ENCODE peak calls at places on chromosomes 2 and 18, in six cellular contexts. I is mesenchymal stem cell, Y is IMR-90, N is neuronal stem cell, O is mesendoderm, Z is H1. U is an unnamed sample.

GRCh38 chr2:49080681-49081080 is 73.6 kb downstream of the FSHR start:
- DNase-seq in I (no peak), Y (no peak), N (no peak), O (peak; percentile 25), Z (no peak), U (peak; percentile 53)

GRCh38 chr18:78725426-78725825 is 254.2 kb upstream of the SALL3 start:
- DNase-seq in I (no peak), Y (no peak), N (no peak), O (no peak), Z (no peak), U (no peak)

GRCh38 chr2:2271471-2271941 is 59.6 kb downstream of the MYT1L start:
- DNase-seq in I (no peak), Y (no peak), N (no peak), O (peak; percentile 65), Z (no peak), U (no peak)

GRCh38 chr2:68238955-68239822 is 13.1 kb downstream of the PPP3R1 start:
- DNase-seq in I (peak; percentile 78), Y (peak; percentile 49), N (no peak), O (no peak), Z (no peak), U (no peak)

GRCh38 chr2:239245872-239246701 is 154.7 kb downstream of the HDAC4 start:
- DNase-seq in I (no peak), Y (no peak), N (no peak), O (no peak), Z (no peak), U (no peak)

GRCh38 chr2:3535794-3536681 is 16.7 kb upstream of the ADI1 start:
- DNase-seq in I (peak; percentile 99), Y (peak; percentile 94), N (no peak), O (peak; percentile 45), Z (no peak), U (no peak)

GRCh38 chr2:177998996-177999395 is 73.6 kb downstream of the PDE11A start:
- DNase-seq in I (no peak), Y (no peak), N (no peak), O (no peak), Z (no peak), U (no peak)

GRCh38 chr2:131076707-131077106 is 16.6 kb downstream of the FAM168B start:
- DNase-seq in I (peak; percentile 88), Y (no peak), N (no peak), O (peak; percentile 91), Z (no peak), U (no peak)

GRCh38 chr18:77107218-77107815 is 25.3 kb downstream of the MBP start:
- DNase-seq in I (no peak), Y (no peak), N (no peak), O (no peak), Z (peak; percentile 39), U (no peak)

GRCh38 chr2:110017-110416 is 63.7 kb upstream of the FAM110C start:
- DNase-seq in I (no peak), Y (no peak), N (no peak), O (no peak), Z (no peak), U (no peak)

GRCh38 chr2:69945447-69945846 is 16.0 kb downstream of the ASPRV1 start:
- DNase-seq in I (no peak), Y (no peak), N (no peak), O (no peak), Z (no peak), U (no peak)

GRCh38 chr18:1483386-1483785 is 578.7 kb downstream of the ADCYAP1 start:
- DNase-seq in I (no peak), Y (no peak), N (no peak), O (no peak), Z (no peak), U (no peak)

GRCh38 chr2:179562330-179562885 is 297.8 kb upstream of the SESTD1 start:
- DNase-seq in I (no peak), Y (no peak), N (no peak), O (no peak), Z (no peak), U (no peak)

GRCh38 chr18:52236134-52236533 is 103.9 kb upstream of the DCC start:
- DNase-seq in I (no peak), Y (no peak), N (no peak), O (no peak), Z (no peak), U (no peak)

GRCh38 chr2:45765847-45766254 is 114.4 kb downstream of the PRKCE start:
- DNase-seq in I (peak; percentile 44), Y (peak; percentile 36), N (no peak), O (no peak), Z (no peak), U (no peak)

GRCh38 chr2:191740016-191740419 is 62.1 kb downstream of the NABP1 start:
- DNase-seq in I (peak; percentile 6), Y (no peak), N (no peak), O (no peak), Z (no peak), U (no peak)

GRCh38 chr18:75378674-75379315 is 48.7 kb downstream of the SMIM21 start:
- DNase-seq in I (no peak), Y (no peak), N (no peak), O (peak; percentile 12), Z (no peak), U (no peak)

GRCh38 chr2:20707601-20708000 is 40.7 kb downstream of the GDF7 start:
- DNase-seq in I (no peak), Y (no peak), N (no peak), O (peak; percentile 27), Z (no peak), U (no peak)

GRCh38 chr2:176281267-176281666 is 12.0 kb downstream of the MTX2 start:
- DNase-seq in I (peak; percentile 8), Y (peak; percentile 61), N (no peak), O (no peak), Z (no peak), U (no peak)

GRCh38 chr18:48843596-48843995 is 107.2 kb downstream of the SMAD7 start:
- DNase-seq in I (no peak), Y (no peak), N (no peak), O (no peak), Z (no peak), U (no peak)
- H3K4me1 ChIP-seq in I (peaks cover 54% of the 10 kb centered on the region), Y (peaks cover 21% of the 10 kb centered on the region), N (peaks cover 17% of the 10 kb centered on the region), O (peaks cover 20% of the 10 kb centered on the region), Z (no peaks in the 10 kb centered on the region), U (no peaks in the 10 kb centered on the region)

GRCh38 chr2:122138561-122138960 is 383.1 kb downstream of the TSN start:
- DNase-seq in I (no peak), Y (no peak), N (no peak), O (no peak), Z (no peak), U (peak; percentile 63)
- H2BK15ac ChIP-seq in I (no peak overlapping the region), Y (no peak overlapping the region), N (no peak overlapping the region), O (no peak overlapping the region), Z (no peak overlapping the region), U (no peak overlapping the region)

DNA sequence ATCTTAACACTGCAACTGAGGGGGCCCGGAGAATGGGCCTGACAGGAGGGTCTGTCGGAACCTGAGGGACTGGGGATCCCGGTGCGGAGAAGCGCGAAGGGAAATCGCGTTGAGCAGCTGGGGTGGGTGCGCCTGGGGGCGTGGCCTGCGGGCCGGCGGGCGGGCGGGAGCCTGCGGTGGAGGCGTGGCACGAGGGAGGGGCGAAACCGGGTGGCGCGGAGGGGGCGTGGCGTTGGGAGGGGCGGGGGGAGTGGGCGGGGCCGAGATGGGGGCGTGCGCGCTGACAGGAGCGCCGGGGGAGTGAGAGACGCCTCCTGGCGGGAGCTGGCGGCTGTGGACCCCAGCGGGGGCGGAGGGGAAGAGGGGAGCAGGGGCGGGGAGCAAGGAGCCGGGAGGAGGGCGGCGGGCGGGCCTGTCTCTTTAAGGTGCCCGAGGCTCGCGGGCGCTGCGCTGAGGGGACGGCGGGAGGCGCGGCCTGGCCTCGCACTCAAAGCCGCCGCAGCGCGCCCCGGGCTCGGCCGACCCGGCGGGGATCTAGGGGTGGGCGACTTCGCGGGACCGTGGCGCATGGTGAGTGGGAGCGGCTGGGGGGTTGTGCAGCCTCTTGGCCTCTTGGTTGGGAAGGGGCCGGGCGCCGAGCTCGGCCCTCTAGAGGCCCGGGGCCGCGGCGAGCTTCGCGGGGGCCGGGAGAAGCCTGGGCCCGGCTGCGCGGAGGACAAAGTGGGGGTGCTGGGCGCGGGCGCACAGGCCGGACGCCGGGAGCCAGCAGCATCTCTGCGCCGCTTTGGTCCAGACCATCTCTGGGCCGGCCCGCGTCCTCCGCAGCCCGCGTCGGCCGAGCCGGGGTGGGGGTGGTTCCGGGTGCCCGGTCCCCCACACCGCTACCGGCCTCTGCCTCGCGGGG is at the start of gene TWSG1:
- DNase-seq in I (peak; percentile 95), Y (peak; percentile 93), N (peak; percentile 92), O (peak; percentile 96), Z (peak; percentile 95), U (peak; percentile 96)
- H2BK120ac ChIP-seq in I (peak within 1 kb of the TSS; percentile 76), Y (peak within 1 kb of the TSS; percentile 87), N (no peak within 1 kb of the TSS), O (peak within 1 kb of the TSS; percentile 17), Z (no peak within 1 kb of the TSS), U (no peak within 1 kb of the TSS)

GRCh38 chr18:10275506-10275905 is 178.9 kb upstream of the APCDD1 start:
- DNase-seq in I (no peak), Y (no peak), N (no peak), O (no peak), Z (no peak), U (no peak)
- H3K4me1 ChIP-seq in I (no peaks in the 10 kb centered on the region), Y (no peaks in the 10 kb centered on the region), N (no peaks in the 10 kb centered on the region), O (no peaks in the 10 kb centered on the region), Z (no peaks in the 10 kb centered on the region), U (no peaks in the 10 kb centered on the region)

GRCh38 chr18:13487237-13487636 is 239.1 kb downstream of the FAM210A start:
- DNase-seq in I (no peak), Y (no peak), N (no peak), O (no peak), Z (no peak), U (no peak)

GRCh38 chr18:13486686-13487085 is 239.7 kb downstream of the FAM210A start:
- DNase-seq in I (no peak), Y (no peak), N (no peak), O (no peak), Z (no peak), U (no peak)

GRCh38 chr18:13485604-13486003 is 240.8 kb downstream of the FAM210A start:
- DNase-seq in I (no peak), Y (no peak), N (no peak), O (no peak), Z (no peak), U (no peak)

GRCh38 chr18:13491138-13491537 is 235.2 kb downstream of the FAM210A start:
- DNase-seq in I (no peak), Y (no peak), N (no peak), O (no peak), Z (no peak), U (no peak)

GRCh38 chr18:13488281-13488929 is 238.0 kb downstream of the FAM210A start:
- DNase-seq in I (no peak), Y (no peak), N (no peak), O (peak; percentile 15), Z (no peak), U (no peak)
- H2BK15ac ChIP-seq in I (no peak overlapping the region), Y (no peak overlapping the region), N (no peak overlapping the region), O (no peak overlapping the region), Z (no peak overlapping the region), U (no peak overlapping the region)

DNA sequence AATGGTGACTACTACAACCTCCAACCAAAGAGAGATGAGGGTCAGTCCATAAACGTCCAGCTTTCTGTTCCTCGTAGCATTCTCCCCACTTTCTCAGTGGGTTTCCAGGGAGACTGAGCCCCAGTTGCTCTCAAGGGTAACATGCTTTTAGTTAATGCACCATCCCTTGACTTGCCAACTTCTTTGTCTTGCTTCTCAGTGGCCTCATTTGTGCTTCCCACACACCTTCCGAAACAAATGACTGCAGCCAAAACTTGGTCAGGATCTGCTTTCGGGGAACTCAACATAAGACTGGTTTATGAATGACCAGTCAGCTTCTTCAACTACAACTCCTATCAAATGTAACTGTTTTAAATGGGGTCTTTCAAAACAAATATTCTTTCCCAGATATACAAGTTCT is 94.1 kb downstream of the COL6A3 start:
- DNase-seq in I (no peak), Y (no peak), N (no peak), O (no peak), Z (no peak), U (no peak)
- H2BK120ac ChIP-seq in I (no peak overlapping the region), Y (peak overlapping the region; percentile 76), N (no peak overlapping the region), O (no peak overlapping the region), Z (no peak overlapping the region), U (no peak overlapping the region)

U was measured in H9.